ENCODE peak calls at places on chromosomes 3 and 15, in six cellular contexts. One of them, this sample, is unnamed.
A peak's percentile ranks its signal among the peaks of the same experiment; 100 is the strongest.

GRCh38 chr3:11059090-11059798 is 66.7 kb downstream of the SLC6A1 start:
- DNase-seq in PC-3: peak; percentile 88
- DNase-seq in MM.1S: peak; percentile 36
- DNase-seq in HCT116: peak; percentile 48
- DNase-seq in GM23248: peak; percentile 85
- DNase-seq in SK-N-SH: peak; percentile 83
- DNase-seq in this sample: peak; percentile 30

GRCh38 chr3:90092994-90093393 is 985.6 kb downstream of the EPHA3 start:
- DNase-seq in PC-3: peak; percentile 49
- DNase-seq in MM.1S: peak; percentile 55
- DNase-seq in HCT116: no peak
- DNase-seq in GM23248: peak; percentile 37
- DNase-seq in SK-N-SH: peak; percentile 0
- DNase-seq in this sample: peak; percentile 10

GRCh38 chr3:4936982-4937614 is 42.1 kb upstream of the BHLHE40 start:
- DNase-seq in PC-3: no peak
- DNase-seq in MM.1S: no peak
- DNase-seq in HCT116: no peak
- DNase-seq in GM23248: no peak
- DNase-seq in SK-N-SH: no peak
- DNase-seq in this sample: no peak

GRCh38 chr3:141231923-141232861 is 567 bp downstream of the PXYLP1 start:
- DNase-seq in PC-3: peak; percentile 50
- DNase-seq in MM.1S: peak; percentile 22
- DNase-seq in HCT116: no peak
- DNase-seq in GM23248: peak; percentile 45
- DNase-seq in SK-N-SH: peak; percentile 67
- DNase-seq in this sample: no peak

GRCh38 chr3:128076783-128077624 is 24.8 kb downstream of the SEC61A1 start:
- DNase-seq in PC-3: no peak
- DNase-seq in MM.1S: no peak
- DNase-seq in HCT116: no peak
- DNase-seq in GM23248: peak; percentile 63
- DNase-seq in SK-N-SH: no peak
- DNase-seq in this sample: no peak

GRCh38 chr3:190631295-190631694 is 117.4 kb downstream of the IL1RAP start:
- DNase-seq in PC-3: no peak
- DNase-seq in MM.1S: peak; percentile 62
- DNase-seq in HCT116: no peak
- DNase-seq in GM23248: no peak
- DNase-seq in SK-N-SH: no peak
- DNase-seq in this sample: peak; percentile 2

GRCh38 chr3:80158332-80158731 is 390.5 kb upstream of the ROBO1 start:
- DNase-seq in PC-3: no peak
- DNase-seq in MM.1S: no peak
- DNase-seq in HCT116: no peak
- DNase-seq in GM23248: no peak
- DNase-seq in SK-N-SH: no peak
- DNase-seq in this sample: no peak

GRCh38 chr3:134312873-134313838 is 61.1 kb downstream of the AMOTL2 start:
- DNase-seq in PC-3: peak; percentile 71
- DNase-seq in MM.1S: no peak
- DNase-seq in HCT116: no peak
- DNase-seq in GM23248: peak; percentile 84
- DNase-seq in SK-N-SH: no peak
- DNase-seq in this sample: no peak

GRCh38 chr3:127366383-127366782 is 78.5 kb upstream of the PRR20G start:
- DNase-seq in PC-3: no peak
- DNase-seq in MM.1S: no peak
- DNase-seq in HCT116: no peak
- DNase-seq in GM23248: no peak
- DNase-seq in SK-N-SH: no peak
- DNase-seq in this sample: no peak

GRCh38 chr15:33621156-33621555 is 310.4 kb downstream of the RYR3 start:
- DNase-seq in PC-3: no peak
- DNase-seq in MM.1S: no peak
- DNase-seq in HCT116: no peak
- DNase-seq in GM23248: peak; percentile 59
- DNase-seq in SK-N-SH: no peak
- DNase-seq in this sample: no peak

GRCh38 chr3:14360123-14360881 is 42.1 kb upstream of the SLC6A6 start:
- DNase-seq in PC-3: no peak
- DNase-seq in MM.1S: no peak
- DNase-seq in HCT116: no peak
- DNase-seq in GM23248: no peak
- DNase-seq in SK-N-SH: no peak
- DNase-seq in this sample: no peak

GRCh38 chr15:74817370-74817737 is 4.7 kb downstream of the LMAN1L start:
- DNase-seq in PC-3: peak; percentile 75
- DNase-seq in MM.1S: no peak
- DNase-seq in HCT116: no peak
- DNase-seq in GM23248: peak; percentile 60
- DNase-seq in SK-N-SH: peak; percentile 69
- DNase-seq in this sample: no peak
- TF ChIP-seq EZH2phosphoT487 in PC-3: no peak
- TF ChIP-seq EZH2phosphoT487 in MM.1S: no peak
- TF ChIP-seq EZH2phosphoT487 in HCT116: no peak
- TF ChIP-seq EZH2phosphoT487 in GM23248: no peak
- TF ChIP-seq EZH2phosphoT487 in SK-N-SH: no peak
- TF ChIP-seq EZH2phosphoT487 in this sample: no peak

GRCh38 chr3:41163399-41163798 is 35.9 kb upstream of the CTNNB1 start:
- DNase-seq in PC-3: no peak
- DNase-seq in MM.1S: no peak
- DNase-seq in HCT116: no peak
- DNase-seq in GM23248: no peak
- DNase-seq in SK-N-SH: no peak
- DNase-seq in this sample: no peak
- H3K9me2 ChIP-seq in PC-3: no peaks in the 10 kb centered on the region
- H3K9me2 ChIP-seq in MM.1S: no peaks in the 10 kb centered on the region
- H3K9me2 ChIP-seq in HCT116: no peaks in the 10 kb centered on the region
- H3K9me2 ChIP-seq in GM23248: no peaks in the 10 kb centered on the region
- H3K9me2 ChIP-seq in SK-N-SH: no peaks in the 10 kb centered on the region
- H3K9me2 ChIP-seq in this sample: no peaks in the 10 kb centered on the region

DNA sequence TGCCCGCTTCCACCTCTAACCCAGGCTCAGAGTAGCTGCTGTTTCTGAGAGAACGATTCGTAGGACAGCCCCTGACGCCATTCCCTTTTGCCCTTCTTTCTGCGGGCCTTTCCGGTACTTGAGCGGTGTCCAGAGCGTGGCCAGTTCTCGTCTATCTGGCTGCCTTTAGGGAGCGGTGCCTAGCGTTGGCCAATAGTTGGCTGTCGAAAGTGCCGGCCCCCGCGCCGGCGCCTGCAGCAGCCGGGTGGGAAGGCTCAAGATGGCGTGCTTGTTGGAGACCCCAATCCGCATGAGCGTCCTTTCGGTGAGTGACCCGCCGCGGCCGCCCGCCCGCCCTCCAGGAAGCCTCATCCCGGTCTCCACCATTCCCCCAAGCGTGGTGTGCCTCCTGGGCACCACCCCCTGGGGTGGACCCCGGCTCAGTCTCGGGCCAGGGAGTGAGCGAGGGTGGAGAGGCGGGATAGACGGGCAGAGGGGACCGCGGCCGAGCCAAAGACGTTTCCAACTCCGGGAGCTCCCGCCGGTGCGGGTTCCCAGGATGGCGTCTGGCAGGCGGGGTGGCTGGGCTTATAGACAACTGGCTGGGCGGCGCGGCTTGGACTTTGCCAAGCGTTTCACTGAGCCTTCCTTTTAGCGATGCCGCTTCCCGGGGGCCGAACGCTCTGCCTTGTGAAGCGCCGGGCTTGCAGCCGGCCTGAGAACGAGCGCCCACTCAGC is at the start of gene ARMC8:
- DNase-seq in PC-3: peak; percentile 11
- DNase-seq in MM.1S: peak; percentile 65
- DNase-seq in HCT116: peak; percentile 73
- DNase-seq in GM23248: peak; percentile 88
- DNase-seq in SK-N-SH: peak; percentile 85
- DNase-seq in this sample: no peak
- TF ChIP-seq EZH2phosphoT487 in PC-3: no peak
- TF ChIP-seq EZH2phosphoT487 in MM.1S: no peak
- TF ChIP-seq EZH2phosphoT487 in HCT116: no peak
- TF ChIP-seq EZH2phosphoT487 in GM23248: no peak
- TF ChIP-seq EZH2phosphoT487 in SK-N-SH: no peak
- TF ChIP-seq EZH2phosphoT487 in this sample: no peak

GRCh38 chr3:41162981-41163380 is 36.3 kb upstream of the CTNNB1 start:
- DNase-seq in PC-3: no peak
- DNase-seq in MM.1S: no peak
- DNase-seq in HCT116: no peak
- DNase-seq in GM23248: no peak
- DNase-seq in SK-N-SH: no peak
- DNase-seq in this sample: no peak
- H3K9me2 ChIP-seq in PC-3: no peaks in the 10 kb centered on the region
- H3K9me2 ChIP-seq in MM.1S: no peaks in the 10 kb centered on the region
- H3K9me2 ChIP-seq in HCT116: no peaks in the 10 kb centered on the region
- H3K9me2 ChIP-seq in GM23248: no peaks in the 10 kb centered on the region
- H3K9me2 ChIP-seq in SK-N-SH: no peaks in the 10 kb centered on the region
- H3K9me2 ChIP-seq in this sample: no peaks in the 10 kb centered on the region

GRCh38 chr3:188037116-188037718 is 116.7 kb upstream of the LPP start:
- DNase-seq in PC-3: peak; percentile 65
- DNase-seq in MM.1S: no peak
- DNase-seq in HCT116: peak; percentile 28
- DNase-seq in GM23248: peak; percentile 58
- DNase-seq in SK-N-SH: no peak
- DNase-seq in this sample: no peak
- TF ChIP-seq EZH2phosphoT487 in PC-3: no peak
- TF ChIP-seq EZH2phosphoT487 in MM.1S: no peak
- TF ChIP-seq EZH2phosphoT487 in HCT116: no peak
- TF ChIP-seq EZH2phosphoT487 in GM23248: no peak
- TF ChIP-seq EZH2phosphoT487 in SK-N-SH: no peak
- TF ChIP-seq EZH2phosphoT487 in this sample: no peak

DNA sequence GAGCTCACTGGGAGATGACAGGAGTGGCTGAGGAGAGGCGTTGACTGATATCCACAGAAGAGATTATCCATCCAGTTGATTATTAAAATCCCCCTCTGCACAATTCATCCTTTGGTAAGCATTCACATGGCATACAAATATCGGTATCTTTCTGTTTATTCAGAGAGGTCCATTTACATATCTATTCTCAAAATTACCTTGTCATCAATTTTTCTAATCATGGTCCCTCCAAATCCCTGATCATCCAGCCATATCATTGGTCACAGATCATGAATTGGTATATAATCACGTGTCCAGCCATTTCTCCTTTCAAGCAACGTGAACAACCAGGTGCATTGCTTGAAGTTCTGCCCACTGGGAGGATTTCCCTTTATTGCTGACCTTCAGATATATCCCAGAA is 1321.0 kb downstream of the ROBO2 start:
- DNase-seq in PC-3: no peak
- DNase-seq in MM.1S: no peak
- DNase-seq in HCT116: no peak
- DNase-seq in GM23248: no peak
- DNase-seq in SK-N-SH: no peak
- DNase-seq in this sample: no peak
- H3K9me2 ChIP-seq in PC-3: no peaks in the 10 kb centered on the region
- H3K9me2 ChIP-seq in MM.1S: no peaks in the 10 kb centered on the region
- H3K9me2 ChIP-seq in HCT116: no peaks in the 10 kb centered on the region
- H3K9me2 ChIP-seq in GM23248: no peaks in the 10 kb centered on the region
- H3K9me2 ChIP-seq in SK-N-SH: no peaks in the 10 kb centered on the region
- H3K9me2 ChIP-seq in this sample: no peaks in the 10 kb centered on the region

GRCh38 chr3:138082085-138082991 is 33.1 kb downstream of the DZIP1L start:
- DNase-seq in PC-3: peak; percentile 86
- DNase-seq in MM.1S: peak; percentile 59
- DNase-seq in HCT116: peak; percentile 42
- DNase-seq in GM23248: peak; percentile 93
- DNase-seq in SK-N-SH: no peak
- DNase-seq in this sample: no peak
- TF ChIP-seq EZH2phosphoT487 in PC-3: no peak
- TF ChIP-seq EZH2phosphoT487 in MM.1S: no peak
- TF ChIP-seq EZH2phosphoT487 in HCT116: no peak
- TF ChIP-seq EZH2phosphoT487 in GM23248: no peak
- TF ChIP-seq EZH2phosphoT487 in SK-N-SH: no peak
- TF ChIP-seq EZH2phosphoT487 in this sample: no peak

DNA sequence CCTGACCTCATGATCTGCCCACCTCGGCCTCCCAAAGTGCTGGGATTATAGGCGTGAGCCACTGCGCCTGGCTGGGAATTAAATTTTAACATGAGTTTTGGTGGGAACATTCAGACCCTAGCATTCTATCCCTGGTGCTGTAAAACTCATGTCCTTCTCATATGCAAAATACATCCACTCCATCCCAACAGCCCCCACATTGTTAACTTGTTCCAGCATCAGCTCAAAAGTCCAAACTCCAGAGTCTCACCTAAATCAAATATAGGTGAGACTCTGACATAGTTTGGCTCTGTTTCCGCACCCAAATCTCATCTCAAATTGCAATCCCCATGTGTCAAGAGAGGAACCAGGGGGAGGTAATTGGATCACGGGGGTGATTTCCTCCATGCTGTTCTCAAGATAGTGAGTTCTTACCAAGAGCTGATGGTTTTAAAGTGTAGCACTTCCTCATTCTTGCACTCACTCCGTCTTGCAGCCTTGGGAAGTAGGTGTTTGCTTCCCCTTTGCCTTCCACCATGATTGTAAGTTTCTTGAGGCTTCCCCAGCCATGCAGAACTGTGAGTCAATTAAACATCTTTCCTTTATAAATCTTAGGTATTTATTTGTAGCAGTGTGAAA is 96.2 kb upstream of the PLCL2 start:
- DNase-seq in PC-3: no peak
- DNase-seq in MM.1S: no peak
- DNase-seq in HCT116: no peak
- DNase-seq in GM23248: no peak
- DNase-seq in SK-N-SH: no peak
- DNase-seq in this sample: no peak
- H3K9me2 ChIP-seq in PC-3: no peaks in the 10 kb centered on the region
- H3K9me2 ChIP-seq in MM.1S: no peaks in the 10 kb centered on the region
- H3K9me2 ChIP-seq in HCT116: no peaks in the 10 kb centered on the region
- H3K9me2 ChIP-seq in GM23248: no peaks in the 10 kb centered on the region
- H3K9me2 ChIP-seq in SK-N-SH: no peaks in the 10 kb centered on the region
- H3K9me2 ChIP-seq in this sample: no peaks in the 10 kb centered on the region